ENCODE peak calls at places on chromosomes 3 and 15, in ten cellular contexts. C, A, F, D, Z, V, H, E, T and G are unnamed samples.

GRCh38 chr15:66864086-66864830 is 162.2 kb downstream of the SMAD6 start:
- DNase-seq in A (no peak), H (no peak), D (no peak), C (no peak), T (no peak), E (no peak), F (no peak), Z (no peak), V (peak; percentile 55), G (no peak)

GRCh38 chr15:83200162-83200561 is 7.5 kb downstream of the HDGFL3 start:
- DNase-seq in H (no peak), E (no peak), T (no peak), Z (no peak), D (no peak), A (no peak), C (no peak), F (no peak), V (no peak), G (no peak)

GRCh38 chr15:89030311-89030710 is 57.9 kb upstream of the ABHD2 start:
- DNase-seq in D (no peak), Z (no peak), C (no peak), H (no peak), A (no peak), T (no peak), E (no peak), V (no peak), F (no peak), G (no peak)

GRCh38 chr3:124032351-124032880 is 40.5 kb upstream of the ROPN1 start:
- DNase-seq in E (peak; percentile 92), H (peak; percentile 74), Z (no peak), A (no peak), V (no peak), D (no peak), F (peak; percentile 59), T (no peak), C (peak; percentile 73), G (peak; percentile 45)

GRCh38 chr3:196251918-196252317 is 35.6 kb downstream of the SLC51A start:
- DNase-seq in E (no peak), V (no peak), H (no peak), Z (no peak), T (no peak), D (no peak), A (no peak), C (no peak), F (no peak), G (no peak)

GRCh38 chr3:16064660-16065414 is 109.6 kb upstream of the GALNT15 start:
- DNase-seq in F (peak; percentile 80), A (no peak), T (peak; percentile 93), E (no peak), Z (no peak), C (peak; percentile 89), D (no peak), H (no peak), V (peak; percentile 74), G (peak; percentile 81)

GRCh38 chr3:134794950-134795775 is at the start of gene EPHB1:
- DNase-seq in V (peak; percentile 86), Z (peak; percentile 64), D (peak; percentile 64), F (peak; percentile 78), A (peak; percentile 20), E (peak; percentile 61), T (peak; percentile 79), C (peak; percentile 93), H (peak; percentile 87), G (peak; percentile 75)

GRCh38 chr3:134869153-134869726 is 74.2 kb downstream of the EPHB1 start:
- DNase-seq in D (no peak), A (no peak), T (no peak), V (no peak), E (no peak), H (no peak), F (no peak), C (no peak), Z (no peak), G (no peak)

GRCh38 chr15:85563328-85563727 is 182.9 kb downstream of the AKAP13 start:
- DNase-seq in E (no peak), C (no peak), Z (peak; percentile 84), D (peak; percentile 84), A (no peak), V (no peak), T (peak; percentile 34), H (no peak), F (no peak), G (no peak)

GRCh38 chr3:144746631-144747030 is 775.0 kb downstream of the DIPK2A start:
- DNase-seq in T (no peak), E (no peak), Z (no peak), F (no peak), A (no peak), D (no peak), C (no peak), H (no peak), V (no peak), G (no peak)

GRCh38 chr15:57655809-57656208 is 50.7 kb upstream of the POLR2M start:
- DNase-seq in A (no peak), E (no peak), T (no peak), D (no peak), H (no peak), Z (no peak), F (no peak), C (no peak), V (no peak), G (no peak)

GRCh38 chr3:179760944-179761343 is 108.1 kb downstream of the USP13 start:
- DNase-seq in C (peak; percentile 58), A (no peak), D (no peak), H (no peak), F (no peak), Z (no peak), V (no peak), E (no peak), T (no peak), G (no peak)

GRCh38 chr3:16884084-16884747 is 539 bp upstream of the PLCL2 start:
- DNase-seq in Z (peak; percentile 37), A (peak; percentile 60), H (peak; percentile 92), F (peak; percentile 65), V (peak; percentile 90), D (peak; percentile 28), E (no peak), T (no peak), C (peak; percentile 91), G (peak; percentile 77)

GRCh38 chr3:132444333-132444732 is 27.0 kb downstream of the DNAJC13 start:
- DNase-seq in A (no peak), C (no peak), D (no peak), Z (no peak), F (no peak), V (no peak), T (no peak), H (no peak), E (no peak), G (no peak)